ENCODE peak calls at places on chromosome 6, in eight cellular contexts. X is GM13976; G is activated T-cell treated with anti-CD3 and anti-CD28 coated beads for 48 hours; A is stimulated activated CD8-positive, alpha-beta memory T cell treated with anti-CD3 and anti-CD28 coated beads, Interleukin-12 subunit alpha, Interleukin-12 subunit beta, amount 100 ng/mL, for 1 hour; V is aorta; P is Kasumi-1; N is WTC11; M is iPS-NIHi11. D is an unnamed sample.

GRCh38 chr6:161407581-161407980 is 133.7 kb upstream of the AGPAT4 start:
- DNase-seq in G (no peak), V (no peak), A (no peak), M (no peak), X (no peak), P (no peak), N (no peak), D (no peak)

GRCh38 chr6:165571068-165571682 is 91.9 kb downstream of the PDE10A start:
- DNase-seq in V (no peak), A (no peak), P (no peak), X (no peak), N (no peak), M (no peak), G (no peak), D (no peak)

GRCh38 chr6:119454694-119455093 is 105.1 kb upstream of the MAN1A1 start:
- DNase-seq in G (no peak), M (no peak), N (no peak), V (peak), P (no peak), X (no peak), A (no peak), D (no peak)

GRCh38 chr6:107563694-107564093 is 73.8 kb downstream of the SOBP start:
- DNase-seq in M (no peak), G (no peak), N (no peak), A (no peak), V (no peak), X (no peak), P (no peak), D (no peak)

GRCh38 chr6:31597006-31597405 is 4.2 kb upstream of the NCR3 start:
- DNase-seq in V (no peak), P (peak), N (no peak), G (no peak), A (no peak), X (no peak), M (no peak), D (no peak)

GRCh38 chr6:119207973-119208725 is 129.7 kb upstream of the FAM184A start:
- DNase-seq in M (no peak), V (no peak), X (no peak), A (no peak), G (no peak), N (no peak), P (no peak), D (no peak)

GRCh38 chr6:26324295-26324727 is 40.7 kb upstream of the BTN3A2 start:
- DNase-seq in M (no peak), P (no peak), X (no peak), N (no peak), A (no peak), V (no peak), G (no peak), D (no peak)

GRCh38 chr6:105519954-105520353 is 117.1 kb upstream of the PREP start:
- DNase-seq in V (no peak), G (no peak), P (no peak), A (no peak), X (no peak), N (no peak), M (no peak), D (no peak)

GRCh38 chr6:147855823-147856222 is 347.3 kb downstream of the SAMD5 start:
- DNase-seq in G (no peak), N (no peak), A (no peak), P (no peak), M (no peak), X (no peak), V (no peak), D (no peak)

GRCh38 chr6:35037289-35038038 is 103.7 kb downstream of the TCP11 start:
- DNase-seq in N (no peak), P (no peak), M (no peak), A (no peak), V (no peak), X (no peak), G (no peak), D (no peak)

GRCh38 chr6:71965404-71965803 is 79.1 kb downstream of the RIMS1 start:
- DNase-seq in A (no peak), P (no peak), X (no peak), G (no peak), V (no peak), N (peak), M (no peak), D (peak)

GRCh38 chr6:150738092-150738625 is 127.3 kb upstream of the MTHFD1L start:
- DNase-seq in A (no peak), M (no peak), X (no peak), N (no peak), P (no peak), V (no peak), G (no peak), D (no peak)

GRCh38 chr6:46175976-46176375 is 5.2 kb upstream of the ENPP5 start:
- DNase-seq in M (no peak), X (no peak), P (no peak), N (no peak), V (no peak), A (no peak), G (no peak), D (no peak)

GRCh38 chr6:112244428-112244827 is 9.9 kb downstream of the LAMA4 start:
- DNase-seq in P (no peak), M (no peak), N (no peak), A (no peak), X (no peak), G (no peak), V (no peak), D (no peak)

GRCh38 chr6:169415179-169415578 is 161.5 kb upstream of the THBS2 start:
- DNase-seq in N (no peak), G (no peak), M (no peak), A (no peak), V (no peak), P (no peak), X (no peak), D (no peak)

GRCh38 chr6:6614096-6614964 is 25.8 kb downstream of the LY86 start:
- DNase-seq in G (no peak), V (no peak), N (no peak), P (no peak), M (peak), X (no peak), A (no peak), D (no peak)